ENCODE peak calls at places on chromosomes 12 and 14, in four cellular contexts. K, B, Z and N are unnamed samples.

GRCh38 chr14:106372870-106373657 is 846.7 kb downstream of the TMEM121 start:
- DNase-seq in K (peak; percentile 87), B (no peak), Z (peak; percentile 75), N (no peak)

GRCh38 chr14:30227871-30228270 is 300.2 kb upstream of the PRKD1 start:
- DNase-seq in K (no peak), B (peak; percentile 55), Z (no peak), N (peak; percentile 45)

GRCh38 chr14:102917469-102918211 is 4.8 kb upstream of the AMN start:
- DNase-seq in K (peak; percentile 58), B (peak; percentile 68), Z (peak; percentile 33), N (peak; percentile 51)

GRCh38 chr12:50297027-50297426 is 13.7 kb upstream of the LIMA1 start:
- DNase-seq in K (no peak), B (peak; percentile 7), Z (no peak), N (no peak)

GRCh38 chr14:70821916-70822705 is 12.8 kb upstream of the MAP3K9 start:
- DNase-seq in K (peak; percentile 32), B (peak; percentile 71), Z (no peak), N (peak; percentile 25)

GRCh38 chr14:87264796-87265195 is 728.2 kb downstream of the GALC start:
- DNase-seq in K (no peak), B (no peak), Z (no peak), N (no peak)

GRCh38 chr14:55731881-55732498 is 152.0 kb downstream of the KTN1 start:
- DNase-seq in K (no peak), B (peak; percentile 45), Z (peak; percentile 23), N (no peak)

GRCh38 chr12:20283467-20283866 is 84.9 kb upstream of the PDE3A start:
- DNase-seq in K (no peak), B (no peak), Z (no peak), N (no peak)

GRCh38 chr14:25884657-25885056 is 713.2 kb downstream of the NOVA1 start:
- DNase-seq in K (no peak), B (no peak), Z (no peak), N (no peak)

GRCh38 chr12:3747976-3748619 is 4.8 kb downstream of the CRACR2A start:
- DNase-seq in K (no peak), B (no peak), Z (no peak), N (no peak)

GRCh38 chr14:52267501-52268190 is at the start of gene PTGDR:
- DNase-seq in K (no peak), B (peak; percentile 59), Z (no peak), N (peak; percentile 19)

GRCh38 chr14:67722293-67722692 is 20.6 kb downstream of the RDH12 start:
- DNase-seq in K (no peak), B (peak; percentile 65), Z (no peak), N (peak; percentile 50)

GRCh38 chr14:72023128-72024042 is 91.2 kb downstream of the RGS6 start:
- DNase-seq in K (no peak), B (peak; percentile 21), Z (no peak), N (no peak)